ENCODE peak calls at places on chromosomes 16 and 17, in six cellular contexts. One of them, this sample, is unnamed.

GRCh38 chr17:77873518-77874302 is 84.8 kb upstream of the TNRC6C start:
- DNase-seq in fibroblast of villous mesenchyme: no peak
- DNase-seq in esophagus squamous epithelium: no peak
- DNase-seq in activated effector memory CD4-positive, alpha-beta T cell treated with anti-CD3 and anti-CD28 coated beads, Interleukin-2, amount 50 U/mL, for 16 hours: no peak
- DNase-seq in stimulated activated naive B cell treated with anti-CD40 and anti-IgM and Interleukin-4, amounts not matched to agents 10 μg/mL and 1 μg/mL and 100 μg/mL, for 72 hours: no peak
- DNase-seq in cerebellum: no peak
- DNase-seq in this sample: no peak

GRCh38 chr17:61128671-61129115 is 270.9 kb upstream of the TBX2 start:
- DNase-seq in stimulated activated naive B cell treated with anti-CD40 and anti-IgM and Interleukin-4, amounts not matched to agents 10 μg/mL and 1 μg/mL and 100 μg/mL, for 72 hours: no peak
- DNase-seq in fibroblast of villous mesenchyme: peak; percentile 27
- DNase-seq in cerebellum: no peak
- DNase-seq in esophagus squamous epithelium: no peak
- DNase-seq in activated effector memory CD4-positive, alpha-beta T cell treated with anti-CD3 and anti-CD28 coated beads, Interleukin-2, amount 50 U/mL, for 16 hours: no peak
- DNase-seq in this sample: no peak

GRCh38 chr16:80113876-80114574 is 426.8 kb upstream of the DYNLRB2 start:
- DNase-seq in cerebellum: no peak
- DNase-seq in activated effector memory CD4-positive, alpha-beta T cell treated with anti-CD3 and anti-CD28 coated beads, Interleukin-2, amount 50 U/mL, for 16 hours: no peak
- DNase-seq in esophagus squamous epithelium: no peak
- DNase-seq in fibroblast of villous mesenchyme: no peak
- DNase-seq in stimulated activated naive B cell treated with anti-CD40 and anti-IgM and Interleukin-4, amounts not matched to agents 10 μg/mL and 1 μg/mL and 100 μg/mL, for 72 hours: no peak
- DNase-seq in this sample: no peak

GRCh38 chr16:15403392-15403995 is 7.9 kb downstream of the MPV17L start:
- DNase-seq in cerebellum: no peak
- DNase-seq in activated effector memory CD4-positive, alpha-beta T cell treated with anti-CD3 and anti-CD28 coated beads, Interleukin-2, amount 50 U/mL, for 16 hours: no peak
- DNase-seq in esophagus squamous epithelium: no peak
- DNase-seq in fibroblast of villous mesenchyme: no peak
- DNase-seq in stimulated activated naive B cell treated with anti-CD40 and anti-IgM and Interleukin-4, amounts not matched to agents 10 μg/mL and 1 μg/mL and 100 μg/mL, for 72 hours: no peak
- DNase-seq in this sample: no peak

GRCh38 chr16:58264961-58265479 is 29.8 kb downstream of the PRSS54 start:
- DNase-seq in cerebellum: no peak
- DNase-seq in fibroblast of villous mesenchyme: peak; percentile 81
- DNase-seq in esophagus squamous epithelium: no peak
- DNase-seq in activated effector memory CD4-positive, alpha-beta T cell treated with anti-CD3 and anti-CD28 coated beads, Interleukin-2, amount 50 U/mL, for 16 hours: no peak
- DNase-seq in stimulated activated naive B cell treated with anti-CD40 and anti-IgM and Interleukin-4, amounts not matched to agents 10 μg/mL and 1 μg/mL and 100 μg/mL, for 72 hours: no peak
- DNase-seq in this sample: no peak

GRCh38 chr17:8226536-8227237 is 16.3 kb upstream of the AURKB start:
- DNase-seq in activated effector memory CD4-positive, alpha-beta T cell treated with anti-CD3 and anti-CD28 coated beads, Interleukin-2, amount 50 U/mL, for 16 hours: peak; percentile 70
- DNase-seq in cerebellum: peak; percentile 68
- DNase-seq in esophagus squamous epithelium: no peak
- DNase-seq in stimulated activated naive B cell treated with anti-CD40 and anti-IgM and Interleukin-4, amounts not matched to agents 10 μg/mL and 1 μg/mL and 100 μg/mL, for 72 hours: peak; percentile 57
- DNase-seq in fibroblast of villous mesenchyme: peak; percentile 94
- DNase-seq in this sample: peak; percentile 78

GRCh38 chr17:79987890-79988162 is 47.8 kb downstream of the TBC1D16 start:
- DNase-seq in activated effector memory CD4-positive, alpha-beta T cell treated with anti-CD3 and anti-CD28 coated beads, Interleukin-2, amount 50 U/mL, for 16 hours: no peak
- DNase-seq in esophagus squamous epithelium: no peak
- DNase-seq in fibroblast of villous mesenchyme: no peak
- DNase-seq in cerebellum: no peak
- DNase-seq in stimulated activated naive B cell treated with anti-CD40 and anti-IgM and Interleukin-4, amounts not matched to agents 10 μg/mL and 1 μg/mL and 100 μg/mL, for 72 hours: no peak
- DNase-seq in this sample: no peak

GRCh38 chr16:67187175-67187900 is 2.6 kb downstream of the EXOC3L1 start:
- DNase-seq in esophagus squamous epithelium: no peak
- DNase-seq in stimulated activated naive B cell treated with anti-CD40 and anti-IgM and Interleukin-4, amounts not matched to agents 10 μg/mL and 1 μg/mL and 100 μg/mL, for 72 hours: no peak
- DNase-seq in cerebellum: no peak
- DNase-seq in fibroblast of villous mesenchyme: no peak
- DNase-seq in activated effector memory CD4-positive, alpha-beta T cell treated with anti-CD3 and anti-CD28 coated beads, Interleukin-2, amount 50 U/mL, for 16 hours: no peak
- DNase-seq in this sample: no peak

GRCh38 chr17:35795007-35795870 is at the start of gene MMP28:
- DNase-seq in esophagus squamous epithelium: no peak
- DNase-seq in activated effector memory CD4-positive, alpha-beta T cell treated with anti-CD3 and anti-CD28 coated beads, Interleukin-2, amount 50 U/mL, for 16 hours: peak; percentile 74
- DNase-seq in stimulated activated naive B cell treated with anti-CD40 and anti-IgM and Interleukin-4, amounts not matched to agents 10 μg/mL and 1 μg/mL and 100 μg/mL, for 72 hours: peak; percentile 18
- DNase-seq in fibroblast of villous mesenchyme: peak; percentile 42
- DNase-seq in cerebellum: peak; percentile 22
- DNase-seq in this sample: no peak

GRCh38 chr17:72502940-72503341 is 382.1 kb downstream of the SOX9 start:
- DNase-seq in fibroblast of villous mesenchyme: peak; percentile 86
- DNase-seq in stimulated activated naive B cell treated with anti-CD40 and anti-IgM and Interleukin-4, amounts not matched to agents 10 μg/mL and 1 μg/mL and 100 μg/mL, for 72 hours: no peak
- DNase-seq in esophagus squamous epithelium: no peak
- DNase-seq in cerebellum: no peak
- DNase-seq in activated effector memory CD4-positive, alpha-beta T cell treated with anti-CD3 and anti-CD28 coated beads, Interleukin-2, amount 50 U/mL, for 16 hours: no peak
- DNase-seq in this sample: no peak

GRCh38 chr16:15946257-15947044 is 3.0 kb upstream of the ABCC1 start:
- DNase-seq in activated effector memory CD4-positive, alpha-beta T cell treated with anti-CD3 and anti-CD28 coated beads, Interleukin-2, amount 50 U/mL, for 16 hours: no peak
- DNase-seq in fibroblast of villous mesenchyme: peak; percentile 73
- DNase-seq in stimulated activated naive B cell treated with anti-CD40 and anti-IgM and Interleukin-4, amounts not matched to agents 10 μg/mL and 1 μg/mL and 100 μg/mL, for 72 hours: no peak
- DNase-seq in esophagus squamous epithelium: no peak
- DNase-seq in cerebellum: no peak
- DNase-seq in this sample: no peak

GRCh38 chr16:73365010-73365409 is 317.1 kb upstream of the ZFHX3 start:
- DNase-seq in esophagus squamous epithelium: no peak
- DNase-seq in cerebellum: no peak
- DNase-seq in fibroblast of villous mesenchyme: peak; percentile 44
- DNase-seq in stimulated activated naive B cell treated with anti-CD40 and anti-IgM and Interleukin-4, amounts not matched to agents 10 μg/mL and 1 μg/mL and 100 μg/mL, for 72 hours: no peak
- DNase-seq in activated effector memory CD4-positive, alpha-beta T cell treated with anti-CD3 and anti-CD28 coated beads, Interleukin-2, amount 50 U/mL, for 16 hours: no peak
- DNase-seq in this sample: no peak

GRCh38 chr16:11583889-11584565 is 2.7 kb downstream of the LITAF start:
- DNase-seq in activated effector memory CD4-positive, alpha-beta T cell treated with anti-CD3 and anti-CD28 coated beads, Interleukin-2, amount 50 U/mL, for 16 hours: no peak
- DNase-seq in cerebellum: no peak
- DNase-seq in stimulated activated naive B cell treated with anti-CD40 and anti-IgM and Interleukin-4, amounts not matched to agents 10 μg/mL and 1 μg/mL and 100 μg/mL, for 72 hours: peak; percentile 37
- DNase-seq in esophagus squamous epithelium: no peak
- DNase-seq in fibroblast of villous mesenchyme: no peak
- DNase-seq in this sample: no peak

GRCh38 chr17:50201226-50201854 is at the start of gene COL1A1:
- DNase-seq in activated effector memory CD4-positive, alpha-beta T cell treated with anti-CD3 and anti-CD28 coated beads, Interleukin-2, amount 50 U/mL, for 16 hours: no peak
- DNase-seq in stimulated activated naive B cell treated with anti-CD40 and anti-IgM and Interleukin-4, amounts not matched to agents 10 μg/mL and 1 μg/mL and 100 μg/mL, for 72 hours: no peak
- DNase-seq in cerebellum: no peak
- DNase-seq in esophagus squamous epithelium: no peak
- DNase-seq in fibroblast of villous mesenchyme: peak; percentile 93
- DNase-seq in this sample: no peak

GRCh38 chr16:81694494-81695285 is 84.4 kb upstream of the PLCG2 start:
- DNase-seq in cerebellum: no peak
- DNase-seq in activated effector memory CD4-positive, alpha-beta T cell treated with anti-CD3 and anti-CD28 coated beads, Interleukin-2, amount 50 U/mL, for 16 hours: no peak
- DNase-seq in fibroblast of villous mesenchyme: no peak
- DNase-seq in esophagus squamous epithelium: no peak
- DNase-seq in stimulated activated naive B cell treated with anti-CD40 and anti-IgM and Interleukin-4, amounts not matched to agents 10 μg/mL and 1 μg/mL and 100 μg/mL, for 72 hours: no peak
- DNase-seq in this sample: no peak

GRCh38 chr17:15213381-15214087 is 51.6 kb downstream of the PMP22 start:
- DNase-seq in esophagus squamous epithelium: no peak
- DNase-seq in fibroblast of villous mesenchyme: peak; percentile 29
- DNase-seq in cerebellum: no peak
- DNase-seq in activated effector memory CD4-positive, alpha-beta T cell treated with anti-CD3 and anti-CD28 coated beads, Interleukin-2, amount 50 U/mL, for 16 hours: no peak
- DNase-seq in stimulated activated naive B cell treated with anti-CD40 and anti-IgM and Interleukin-4, amounts not matched to agents 10 μg/mL and 1 μg/mL and 100 μg/mL, for 72 hours: no peak
- DNase-seq in this sample: no peak

GRCh38 chr17:61409301-61410099 is 9.9 kb downstream of the TBX2 start:
- DNase-seq in cerebellum: no peak
- DNase-seq in esophagus squamous epithelium: no peak
- DNase-seq in activated effector memory CD4-positive, alpha-beta T cell treated with anti-CD3 and anti-CD28 coated beads, Interleukin-2, amount 50 U/mL, for 16 hours: peak; percentile 78
- DNase-seq in stimulated activated naive B cell treated with anti-CD40 and anti-IgM and Interleukin-4, amounts not matched to agents 10 μg/mL and 1 μg/mL and 100 μg/mL, for 72 hours: no peak
- DNase-seq in fibroblast of villous mesenchyme: peak; percentile 77
- DNase-seq in this sample: no peak

GRCh38 chr16:28063611-28064061 is at the start of gene GSG1L:
- DNase-seq in cerebellum: no peak
- DNase-seq in stimulated activated naive B cell treated with anti-CD40 and anti-IgM and Interleukin-4, amounts not matched to agents 10 μg/mL and 1 μg/mL and 100 μg/mL, for 72 hours: no peak
- DNase-seq in esophagus squamous epithelium: no peak
- DNase-seq in fibroblast of villous mesenchyme: no peak
- DNase-seq in activated effector memory CD4-positive, alpha-beta T cell treated with anti-CD3 and anti-CD28 coated beads, Interleukin-2, amount 50 U/mL, for 16 hours: no peak
- DNase-seq in this sample: no peak

This sample was measured in GM12878.